ENCODE peak calls at places on chromosomes 13 and 19, in eight cellular contexts. Y, X, J, H, Q, O, D and W are unnamed samples.

GRCh38 chr13:82647540-82647939 is 1234.7 kb downstream of the SLITRK1 start:
- DNase-seq in Y (no peak), X (no peak), J (no peak), H (no peak), Q (no peak), O (no peak), D (no peak), W (no peak)

GRCh38 chr19:54453921-54454780 is 5.2 kb downstream of the LENG8 start:
- DNase-seq in Y (no peak), X (no peak), J (no peak), H (no peak), Q (no peak), O (no peak), D (no peak), W (no peak)

GRCh38 chr19:30158893-30159245 is 213.3 kb upstream of the ZNF536 start:
- DNase-seq in Y (no peak), X (no peak), J (no peak), H (no peak), Q (no peak), O (no peak), D (no peak), W (peak; percentile 34)

GRCh38 chr13:90793261-90793785 is 554.2 kb upstream of the MIR17HG start:
- DNase-seq in Y (no peak), X (no peak), J (no peak), H (no peak), Q (no peak), O (no peak), D (no peak), W (no peak)

GRCh38 chr13:27300941-27301586 is 30.4 kb downstream of the RASL11A start:
- DNase-seq in Y (no peak), X (no peak), J (no peak), H (no peak), Q (no peak), O (no peak), D (no peak), W (no peak)

GRCh38 chr13:31775686-31776085 is 36.4 kb downstream of the RXFP2 start:
- DNase-seq in Y (peak; percentile 24), X (peak; percentile 66), J (peak; percentile 14), H (no peak), Q (peak; percentile 63), O (no peak), D (no peak), W (no peak)

GRCh38 chr19:18349524-18350128 is 9.2 kb downstream of the PGPEP1 start:
- DNase-seq in Y (peak; percentile 49), X (no peak), J (peak; percentile 67), H (peak; percentile 64), Q (peak; percentile 48), O (no peak), D (peak; percentile 63), W (no peak)

GRCh38 chr19:48271531-48272151 is 1.8 kb downstream of the ZNF114 start:
- DNase-seq in Y (no peak), X (no peak), J (peak; percentile 39), H (peak; percentile 37), Q (peak; percentile 49), O (no peak), D (peak; percentile 27), W (peak; percentile 86)

GRCh38 chr13:40508112-40508511 is 158.3 kb downstream of the FOXO1 start:
- DNase-seq in Y (no peak), X (no peak), J (no peak), H (no peak), Q (no peak), O (no peak), D (no peak), W (no peak)

GRCh38 chr13:73231456-73231855 is 172.7 kb downstream of the KLF5 start:
- DNase-seq in Y (no peak), X (no peak), J (no peak), H (no peak), Q (no peak), O (no peak), D (no peak), W (no peak)

DNA sequence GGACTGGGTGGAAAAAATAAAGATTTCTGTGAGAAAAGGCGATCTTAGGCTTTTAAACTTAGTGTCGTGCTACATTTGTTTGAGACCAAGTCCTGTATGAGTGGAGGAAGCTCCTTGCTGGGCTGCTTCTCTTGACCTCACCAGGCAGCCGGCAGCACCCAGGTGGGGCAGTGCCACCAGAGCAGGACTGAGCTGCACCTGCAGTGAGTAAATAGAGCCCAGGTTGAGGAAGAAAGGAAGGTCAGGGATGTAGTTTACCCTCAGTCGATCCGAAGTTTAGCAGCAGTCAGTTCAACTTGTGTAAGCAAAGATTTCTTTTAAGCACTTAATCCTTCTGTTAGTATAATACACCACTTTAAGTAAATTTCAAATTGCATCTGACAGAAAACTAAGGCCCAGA is 13.6 kb downstream of the HNRNPM start:
- DNase-seq in Y (no peak), X (no peak), J (no peak), H (no peak), Q (no peak), O (no peak), D (peak; percentile 27), W (no peak)
- H3K4me3 ChIP-seq in Y (no peak overlapping the region), X (no peak overlapping the region), J (no peak overlapping the region), H (no peak overlapping the region), Q (no peak overlapping the region), O (no peak overlapping the region), D (no peak overlapping the region), W (no peak overlapping the region)

GRCh38 chr13:45121421-45121820 is 1.1 kb downstream of the GTF2F2 start:
- DNase-seq in Y (no peak), X (no peak), J (no peak), H (no peak), Q (no peak), O (peak; percentile 16), D (no peak), W (no peak)

GRCh38 chr13:45120967-45121366 is 657 bp downstream of the GTF2F2 start:
- DNase-seq in Y (no peak), X (no peak), J (no peak), H (no peak), Q (no peak), O (no peak), D (no peak), W (no peak)

GRCh38 chr13:45122941-45123340 is 2.6 kb downstream of the GTF2F2 start:
- DNase-seq in Y (no peak), X (no peak), J (no peak), H (no peak), Q (no peak), O (no peak), D (no peak), W (no peak)

GRCh38 chr13:45119469-45119989 is 781 bp upstream of the GTF2F2 start:
- DNase-seq in Y (no peak), X (no peak), J (peak; percentile 34), H (no peak), Q (no peak), O (no peak), D (peak; percentile 18), W (no peak)

DNA sequence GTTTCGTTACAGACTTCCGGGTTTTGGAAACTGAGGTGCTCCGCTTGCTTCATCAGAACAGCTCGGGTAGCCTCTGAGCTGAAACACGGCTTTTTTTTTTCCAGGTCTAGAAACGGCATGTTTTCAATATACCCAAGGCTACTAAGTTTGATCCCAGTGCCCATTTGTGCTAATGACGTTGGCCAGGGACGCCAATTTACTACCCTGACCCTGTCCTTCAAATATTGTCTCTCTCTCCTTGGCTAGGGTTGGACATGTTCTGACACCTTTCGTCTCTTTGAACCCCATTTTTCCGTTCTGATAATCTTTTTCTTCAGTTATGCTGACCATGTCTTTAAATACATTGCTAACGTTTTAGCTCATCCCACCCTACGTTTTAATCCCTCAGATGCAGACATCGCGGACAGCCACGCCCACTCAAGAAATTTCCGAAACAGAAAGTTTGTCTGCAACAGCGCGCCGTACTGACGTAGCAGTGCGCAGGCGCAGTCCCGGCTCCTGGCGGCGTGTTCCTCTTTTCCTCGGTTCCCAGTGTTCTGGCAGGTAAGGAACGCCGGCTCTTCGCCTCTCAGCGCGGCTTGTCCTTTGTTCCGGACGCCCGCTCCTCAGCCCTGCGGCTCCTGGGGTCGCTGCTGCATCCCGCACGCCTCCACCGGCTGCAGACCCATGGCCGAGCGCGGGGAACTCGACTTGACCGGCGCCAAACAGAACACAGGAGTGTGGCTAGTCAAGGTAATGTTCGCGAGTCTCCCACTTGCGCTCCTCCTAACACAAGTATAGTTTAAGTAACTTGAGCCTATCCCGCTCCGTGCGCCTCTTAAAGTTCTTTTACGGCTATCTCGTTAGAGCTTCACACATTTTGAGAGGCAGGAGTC is at the start of gene GTF2F2:
- DNase-seq in Y (peak; percentile 70), X (peak; percentile 96), J (peak; percentile 92), H (peak; percentile 88), Q (peak; percentile 92), O (peak; percentile 77), D (peak; percentile 92), W (peak; percentile 92)
- H3K27ac ChIP-seq in Y (peak within 1 kb of the TSS; percentile 80), X (peak within 1 kb of the TSS; percentile 84), J (peak within 1 kb of the TSS; percentile 87), H (peak within 1 kb of the TSS; percentile 57), Q (peak within 1 kb of the TSS; percentile 66), O (peak within 1 kb of the TSS; percentile 72), D (peak within 1 kb of the TSS; percentile 91), W (peak within 1 kb of the TSS; percentile 91)

GRCh38 chr19:58265100-58265499 is 13.7 kb upstream of the ZNF8 start:
- DNase-seq in Y (no peak), X (no peak), J (no peak), H (no peak), Q (no peak), O (no peak), D (no peak), W (no peak)

GRCh38 chr19:58262922-58263296 is 15.8 kb upstream of the ZNF8 start:
- DNase-seq in Y (no peak), X (no peak), J (no peak), H (no peak), Q (no peak), O (no peak), D (no peak), W (no peak)

GRCh38 chr19:58261600-58261967 is 17.2 kb upstream of the ZNF8 start:
- DNase-seq in Y (no peak), X (no peak), J (no peak), H (no peak), Q (no peak), O (no peak), D (no peak), W (no peak)

GRCh38 chr19:58261968-58262921 is 16.5 kb upstream of the ZNF8 start:
- DNase-seq in Y (no peak), X (no peak), J (no peak), H (no peak), Q (no peak), O (no peak), D (no peak), W (no peak)
- TF ChIP-seq POLR2A in Y (no peak), X (no peak), J (no peak), H (no peak), Q (no peak), O (no peak), D (no peak), W (no peak)

GRCh38 chr19:3785938-3786824 is at the start of gene MATK:
- DNase-seq in Y (no peak), X (no peak), J (no peak), H (no peak), Q (no peak), O (no peak), D (no peak), W (no peak)

GRCh38 chr19:3782903-3783302 is 3.3 kb downstream of the MATK start:
- DNase-seq in Y (no peak), X (no peak), J (no peak), H (no peak), Q (no peak), O (no peak), D (no peak), W (no peak)

GRCh38 chr19:3785464-3785937 is 680 bp downstream of the MATK start:
- DNase-seq in Y (no peak), X (no peak), J (no peak), H (no peak), Q (no peak), O (no peak), D (no peak), W (no peak)

GRCh38 chr19:3783660-3784584 is 2.3 kb downstream of the MATK start:
- DNase-seq in Y (no peak), X (no peak), J (no peak), H (no peak), Q (no peak), O (no peak), D (no peak), W (no peak)

GRCh38 chr19:3784607-3785463 is 1.3 kb downstream of the MATK start:
- DNase-seq in Y (no peak), X (no peak), J (no peak), H (no peak), Q (no peak), O (no peak), D (no peak), W (no peak)
- H3K4me3 ChIP-seq in Y (no peak overlapping the region), X (peak overlapping the region; percentile 17), J (no peak overlapping the region), H (peak overlapping the region; percentile 39), Q (peak overlapping the region; percentile 41), O (no peak overlapping the region), D (no peak overlapping the region), W (peak overlapping the region; percentile 53)